ENCODE peak calls at places on chromosome 22, in nine cellular contexts. D is H1, X is Panc1, F is prostate gland, G is suprapubic skin, K is HCT116, Y is upper lobe of left lung, A is GM12878, I is breast epithelium. P is an unnamed sample.

GRCh38 chr22:49142281-49142680 is 685.4 kb downstream of the BRD1 start:
- DNase-seq in Y (no peak), K (no peak), G (no peak), X (no peak), I (no peak), D (no peak), F (no peak), A (no peak), P (no peak)

GRCh38 chr22:39253427-39254070 is 8.8 kb upstream of the PDGFB start:
- DNase-seq in I (peak; percentile 73), Y (peak; percentile 87), F (peak; percentile 89), A (no peak), K (peak; percentile 73), X (peak; percentile 45), D (no peak), G (no peak), P (peak; percentile 38)

GRCh38 chr22:39666926-39667325 is 96.4 kb downstream of the CACNA1I start:
- DNase-seq in X (no peak), A (no peak), G (no peak), D (no peak), K (no peak), F (no peak), Y (no peak), I (no peak), P (no peak)

GRCh38 chr22:36554101-36554500 is 25.1 kb upstream of the EIF3D start:
- DNase-seq in F (no peak), X (no peak), G (no peak), Y (no peak), K (no peak), A (no peak), I (no peak), D (no peak), P (no peak)

GRCh38 chr22:43481528-43482309 is 69.9 kb downstream of the MPPED1 start:
- DNase-seq in A (no peak), I (no peak), K (no peak), X (no peak), D (no peak), F (no peak), G (no peak), Y (no peak), P (no peak)

GRCh38 chr22:39254789-39255298 is 10.1 kb upstream of the PDGFB start:
- DNase-seq in F (no peak), D (no peak), A (peak; percentile 41), I (no peak), X (no peak), K (no peak), G (no peak), Y (peak; percentile 56), P (no peak)

GRCh38 chr22:48758021-48758561 is 1069.6 kb downstream of the BRD1 start:
- DNase-seq in K (no peak), X (no peak), D (no peak), I (peak; percentile 17), G (peak; percentile 61), F (peak; percentile 1), Y (peak; percentile 46), A (no peak), P (no peak)

GRCh38 chr22:40805239-40805638 is 13.9 kb downstream of the SLC25A17 start:
- DNase-seq in F (no peak), X (no peak), D (no peak), Y (no peak), A (no peak), I (no peak), G (no peak), K (no peak), P (no peak)

GRCh38 chr22:37260939-37261338 is 16.9 kb upstream of the RAC2 start:
- DNase-seq in X (no peak), D (peak; percentile 78), G (no peak), I (no peak), A (no peak), F (peak; percentile 27), K (peak; percentile 45), Y (no peak), P (peak; percentile 63)

GRCh38 chr22:20569059-20570058 is 61.9 kb downstream of the MED15 start:
- DNase-seq in D (no peak), A (peak; percentile 33), I (peak; percentile 91), K (peak; percentile 78), X (no peak), Y (peak; percentile 92), F (peak; percentile 76), G (no peak), P (peak; percentile 68)

GRCh38 chr22:37472418-37473006 is 13.7 kb downstream of the MFNG start:
- DNase-seq in K (no peak), Y (no peak), I (no peak), A (no peak), F (no peak), G (no peak), D (peak; percentile 83), X (no peak), P (peak; percentile 59)

GRCh38 chr22:36874731-36875130 is 13.9 kb downstream of the NCF4 start:
- DNase-seq in A (no peak), Y (no peak), I (no peak), K (no peak), X (no peak), D (no peak), F (no peak), G (no peak), P (no peak)

GRCh38 chr22:20771918-20772625 is 1.8 kb upstream of the SERPIND1 start:
- DNase-seq in G (no peak), K (no peak), I (no peak), A (no peak), F (no peak), D (no peak), X (no peak), Y (no peak), P (no peak)

GRCh38 chr22:48084041-48084748 is 1321.7 kb downstream of the TBC1D22A start:
- DNase-seq in K (no peak), A (peak; percentile 53), G (no peak), I (no peak), Y (peak; percentile 56), F (no peak), X (no peak), D (no peak), P (no peak)

DNA sequence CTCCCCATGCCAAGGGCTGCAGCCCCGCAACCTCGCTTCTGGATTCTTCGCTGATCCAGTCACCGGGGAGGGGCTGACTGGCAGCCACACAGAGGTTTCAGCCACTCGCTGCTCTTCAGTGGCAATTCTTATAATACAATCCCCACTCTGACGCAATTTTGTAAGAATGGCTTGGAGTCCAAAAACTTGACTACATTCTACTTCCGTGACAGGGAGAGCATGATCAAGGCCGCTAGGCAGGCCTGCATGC is 14.9 kb downstream of the PPM1F start:
- DNase-seq in X (no peak), I (no peak), Y (no peak), D (no peak), A (no peak), G (no peak), F (no peak), K (no peak), P (no peak)
- H3K4me1 ChIP-seq in X (peaks cover 13% of the 10 kb centered on the region), I (peaks cover 19% of the 10 kb centered on the region), Y (peaks cover 74% of the 10 kb centered on the region), D (peaks cover 1% of the 10 kb centered on the region), A (peaks cover 16% of the 10 kb centered on the region), G (peaks cover 68% of the 10 kb centered on the region), F (peaks cover 16% of the 10 kb centered on the region), K (peaks cover 20% of the 10 kb centered on the region), P (peaks cover 24% of the 10 kb centered on the region)

GRCh38 chr22:50169774-50170341 is 673 bp upstream of the PANX2 start:
- DNase-seq in Y (peak; percentile 89), D (no peak), K (no peak), X (no peak), G (no peak), I (no peak), F (no peak), A (no peak), P (no peak)
- TF ChIP-seq CTCF in Y (no peak), D (no peak), K (no peak), X (no peak), G (no peak), I (no peak), F (no peak), A (no peak), P (no peak)

GRCh38 chr22:29079218-29079901 is 6.5 kb downstream of the KREMEN1 start:
- DNase-seq in K (no peak), F (peak; percentile 49), G (no peak), D (no peak), Y (no peak), X (no peak), A (no peak), I (no peak), P (peak; percentile 64)

GRCh38 chr22:29078869-29079207 is 6.0 kb downstream of the KREMEN1 start:
- DNase-seq in X (no peak), D (no peak), K (no peak), G (no peak), I (no peak), A (no peak), Y (no peak), F (no peak), P (no peak)

GRCh38 chr22:29081499-29082236 is 8.8 kb downstream of the KREMEN1 start:
- DNase-seq in D (no peak), I (no peak), G (no peak), F (no peak), X (no peak), A (no peak), Y (no peak), K (no peak), P (no peak)

GRCh38 chr22:29078036-29078868 is 5.4 kb downstream of the KREMEN1 start:
- DNase-seq in F (no peak), X (no peak), Y (no peak), I (no peak), D (no peak), K (no peak), A (no peak), G (no peak), P (no peak)

GRCh38 chr22:29080061-29080975 is 7.5 kb downstream of the KREMEN1 start:
- DNase-seq in Y (no peak), F (peak; percentile 34), D (no peak), I (peak; percentile 61), A (no peak), X (no peak), K (no peak), G (no peak), P (no peak)
- TF ChIP-seq POLR2AphosphoS5 in Y (no peak), F (no peak), D (no peak), I (no peak), A (no peak), X (no peak), K (no peak), G (no peak), P (no peak)

GRCh38 chr22:22756109-22756508 is 111.7 kb downstream of the GGTLC2 start:
- DNase-seq in K (no peak), D (peak; percentile 17), X (no peak), F (no peak), A (no peak), G (no peak), I (no peak), Y (no peak), P (no peak)

GRCh38 chr22:22753526-22754267 is 109.3 kb downstream of the GGTLC2 start:
- DNase-seq in A (no peak), F (peak; percentile 27), D (peak; percentile 82), G (no peak), K (peak; percentile 47), X (no peak), Y (no peak), I (peak; percentile 17), P (peak; percentile 79)

GRCh38 chr22:22754961-22755777 is 110.8 kb downstream of the GGTLC2 start:
- DNase-seq in G (no peak), Y (peak; percentile 46), D (no peak), A (no peak), F (no peak), X (no peak), K (no peak), I (peak; percentile 4), P (no peak)

GRCh38 chr22:22754268-22754657 is 109.8 kb downstream of the GGTLC2 start:
- DNase-seq in D (no peak), F (no peak), A (no peak), Y (no peak), I (peak; percentile 13), G (no peak), K (no peak), X (no peak), P (no peak)

GRCh38 chr22:22755778-22756100 is 111.3 kb downstream of the GGTLC2 start:
- DNase-seq in A (no peak), I (peak; percentile 10), F (no peak), G (no peak), Y (no peak), X (no peak), D (peak; percentile 11), K (no peak), P (no peak)
- H3K4me1 ChIP-seq in A (no peaks in the 10 kb centered on the region), I (no peaks in the 10 kb centered on the region), F (no peaks in the 10 kb centered on the region), G (peaks cover 10% of the 10 kb centered on the region), Y (peaks cover 11% of the 10 kb centered on the region), X (no peaks in the 10 kb centered on the region), D (no peaks in the 10 kb centered on the region), K (no peaks in the 10 kb centered on the region), P (no peaks in the 10 kb centered on the region)